ENCODE peak calls at places on chromosomes 3 and 15, in nine cellular contexts. X is HS-27A; M is HS-5; O is NCI-H2029; S is fibroblast of villous mesenchyme; R is mucosa of descending colon; G is GDM1; Z is stimulated activated CD4-positive, alpha-beta T cell treated with anti-CD3 and anti-CD28 coated beads, TNF-alpha, amount 100 ng/mL, for 24 hours; F is activated T-cell treated with anti-CD3 and anti-CD28 coated beads for 1 hour. J is an unnamed sample.

GRCh38 chr15:77921664-77922063 is 155.8 kb downstream of the TBC1D2B start:
- DNase-seq in X (no peak), M (no peak), O (no peak), S (no peak), R (no peak), G (no peak), Z (no peak), F (no peak), J (no peak)

GRCh38 chr3:174955513-174956001 is 96.4 kb downstream of the NAALADL2 start:
- DNase-seq in X (no peak), M (no peak), O (no peak), S (peak), R (no peak), G (no peak), Z (no peak), F (no peak), J (no peak)

GRCh38 chr3:29324180-29324651 is 43.3 kb downstream of the RBMS3 start:
- DNase-seq in X (peak), M (peak), O (peak), S (peak), R (peak), G (no peak), Z (no peak), F (no peak), J (peak)

GRCh38 chr15:37093480-37094410 is 6.6 kb downstream of the MEIS2 start:
- DNase-seq in X (no peak), M (no peak), O (no peak), S (peak), R (no peak), G (no peak), Z (no peak), F (no peak), J (no peak)

GRCh38 chr3:373193-373784 is 176.7 kb downstream of the CHL1 start:
- DNase-seq in X (no peak), M (no peak), O (no peak), S (no peak), R (no peak), G (no peak), Z (no peak), F (no peak), J (no peak)

GRCh38 chr3:123334056-123334455 is 114.8 kb downstream of the ADCY5 start:
- DNase-seq in X (no peak), M (no peak), O (no peak), S (no peak), R (no peak), G (no peak), Z (no peak), F (no peak), J (no peak)

GRCh38 chr3:119598410-119599098 is 869 bp downstream of the PLA1A start:
- DNase-seq in X (no peak), M (no peak), O (no peak), S (no peak), R (no peak), G (no peak), Z (no peak), F (no peak), J (no peak)

GRCh38 chr3:122101646-122102045 is 46.5 kb downstream of the CD86 start:
- DNase-seq in X (peak), M (peak), O (peak), S (peak), R (no peak), G (peak), Z (no peak), F (no peak), J (no peak)

GRCh38 chr3:173622156-173622555 is 224.6 kb downstream of the NLGN1 start:
- DNase-seq in X (no peak), M (no peak), O (no peak), S (no peak), R (no peak), G (no peak), Z (no peak), F (no peak), J (no peak)

GRCh38 chr3:143283432-143284128 is 164.0 kb downstream of the CHST2 start:
- DNase-seq in X (no peak), M (no peak), O (peak), S (no peak), R (no peak), G (no peak), Z (no peak), F (no peak), J (no peak)

GRCh38 chr15:28273468-28273867 is 48.5 kb downstream of the HERC2 start:
- DNase-seq in X (no peak), M (no peak), O (no peak), S (peak), R (no peak), G (no peak), Z (no peak), F (no peak), J (no peak)

GRCh38 chr3:114299421-114299820 is 5.6 kb downstream of the TIGIT start:
- DNase-seq in X (no peak), M (no peak), O (no peak), S (no peak), R (peak), G (no peak), Z (no peak), F (no peak), J (no peak)

GRCh38 chr3:69739204-69740102 is at the start of gene MITF:
- DNase-seq in X (peak), M (peak), O (peak), S (peak), R (peak), G (no peak), Z (peak), F (no peak), J (peak)

GRCh38 chr15:63913786-63914185 is 80.0 kb upstream of the HERC1 start:
- DNase-seq in X (no peak), M (no peak), O (no peak), S (no peak), R (no peak), G (no peak), Z (no peak), F (no peak), J (no peak)

GRCh38 chr15:48717458-48717857 is 71.9 kb upstream of the FBN1 start:
- DNase-seq in X (no peak), M (no peak), O (no peak), S (peak), R (no peak), G (no peak), Z (no peak), F (no peak), J (no peak)

GRCh38 chr3:173267716-173268115 is 126.7 kb upstream of the SPATA16 start:
- DNase-seq in X (no peak), M (no peak), O (no peak), S (no peak), R (no peak), G (no peak), Z (no peak), F (no peak), J (no peak)

GRCh38 chr3:105997466-105997799 is 128.6 kb upstream of the CBLB start:
- DNase-seq in X (no peak), M (no peak), O (no peak), S (no peak), R (no peak), G (no peak), Z (no peak), F (no peak), J (no peak)

GRCh38 chr3:6821411-6821810 is 39.5 kb upstream of the GRM7 start:
- DNase-seq in X (no peak), M (no peak), O (no peak), S (no peak), R (no peak), G (no peak), Z (no peak), F (no peak), J (no peak)

GRCh38 chr3:70360985-70361384 is 48.5 kb upstream of the MDFIC2 start:
- DNase-seq in X (no peak), M (peak), O (no peak), S (peak), R (no peak), G (no peak), Z (no peak), F (no peak), J (no peak)

GRCh38 chr15:101003076-101003475 is 83.9 kb downstream of the LRRK1 start:
- DNase-seq in X (no peak), M (no peak), O (no peak), S (no peak), R (no peak), G (peak), Z (no peak), F (no peak), J (no peak)

GRCh38 chr15:68775671-68776476 is 44.8 kb downstream of the ANP32A start:
- DNase-seq in X (no peak), M (no peak), O (no peak), S (peak), R (peak), G (no peak), Z (no peak), F (no peak), J (no peak)

GRCh38 chr3:56783644-56784451 is 17.9 kb downstream of the ARHGEF3 start:
- DNase-seq in X (no peak), M (no peak), O (no peak), S (peak), R (no peak), G (peak), Z (peak), F (peak), J (peak)

GRCh38 chr3:127785711-127786265 is 36.5 kb downstream of the MGLL start:
- DNase-seq in X (no peak), M (no peak), O (peak), S (no peak), R (no peak), G (no peak), Z (no peak), F (no peak), J (peak)

GRCh38 chr15:38247336-38247735 is 5.3 kb upstream of the SPRED1 start:
- DNase-seq in X (no peak), M (no peak), O (no peak), S (no peak), R (no peak), G (no peak), Z (no peak), F (no peak), J (no peak)

GRCh38 chr3:61927332-61927731 is 366.0 kb downstream of the PTPRG start:
- DNase-seq in X (no peak), M (no peak), O (no peak), S (peak), R (no peak), G (no peak), Z (no peak), F (no peak), J (peak)

GRCh38 chr3:11764931-11765363 is 81.7 kb downstream of the TAMM41 start:
- DNase-seq in X (peak), M (peak), O (no peak), S (peak), R (no peak), G (no peak), Z (peak), F (no peak), J (no peak)

GRCh38 chr3:132386259-132386658 is 31.0 kb upstream of the DNAJC13 start:
- DNase-seq in X (no peak), M (no peak), O (no peak), S (no peak), R (no peak), G (no peak), Z (no peak), F (no peak), J (no peak)

GRCh38 chr15:75661041-75661778 is 13.5 kb downstream of the SNX33 start:
- DNase-seq in X (peak), M (no peak), O (no peak), S (peak), R (peak), G (no peak), Z (no peak), F (no peak), J (peak)